ENCODE peak calls at places on chromosomes 6 and 20, in nine cellular contexts. X, S, J, N, E, H, Q, M and T are unnamed samples.

GRCh38 chr6:74073429-74073828 is 377.4 kb downstream of the CD109 start:
- DNase-seq in X (no peak), Q (peak), N (no peak), H (peak), S (peak), J (no peak), M (peak), E (no peak), T (peak)

GRCh38 chr6:4349931-4350330 is 214.6 kb upstream of the ECI2 start:
- DNase-seq in E (no peak), S (no peak), N (no peak), Q (no peak), X (no peak), M (no peak), H (no peak), J (no peak), T (no peak)

GRCh38 chr6:46963626-46964025 is 41.9 kb upstream of the ADGRF5 start:
- DNase-seq in J (no peak), X (no peak), S (peak), Q (peak), M (no peak), N (no peak), E (no peak), H (peak), T (no peak)

GRCh38 chr6:13663986-13664385 is 47.6 kb downstream of the RANBP9 start:
- DNase-seq in S (no peak), H (no peak), Q (no peak), X (no peak), E (no peak), J (no peak), M (no peak), N (no peak), T (no peak)

GRCh38 chr20:33022733-33023438 is 8.6 kb upstream of the BPIFB6 start:
- DNase-seq in Q (no peak), S (no peak), H (no peak), X (no peak), J (no peak), N (no peak), M (no peak), E (no peak), T (no peak)

GRCh38 chr6:6684365-6684833 is 95.9 kb downstream of the LY86 start:
- DNase-seq in H (no peak), S (no peak), E (no peak), M (no peak), N (peak), J (no peak), Q (no peak), X (no peak), T (no peak)

GRCh38 chr6:13474360-13474759 is 13.0 kb downstream of the GFOD1 start:
- DNase-seq in E (no peak), J (no peak), H (no peak), N (no peak), Q (no peak), M (peak), X (no peak), S (peak), T (peak)

GRCh38 chr6:161109366-161109765 is 117.8 kb downstream of the MAP3K4 start:
- DNase-seq in S (no peak), H (no peak), X (no peak), Q (no peak), J (no peak), E (no peak), M (no peak), N (no peak), T (no peak)

GRCh38 chr6:72522735-72523141 is 99.1 kb upstream of the KCNQ5 start:
- DNase-seq in J (no peak), X (peak), Q (no peak), M (peak), N (no peak), S (no peak), E (peak), H (no peak), T (no peak)

GRCh38 chr6:90184334-90185298 is 112.0 kb downstream of the BACH2 start:
- DNase-seq in N (no peak), H (no peak), M (peak), Q (no peak), J (no peak), S (no peak), E (no peak), X (no peak), T (peak)

GRCh38 chr6:139370707-139371345 is 3.6 kb downstream of the CITED2 start:
- DNase-seq in X (no peak), S (no peak), Q (peak), M (no peak), N (no peak), E (no peak), J (no peak), H (no peak), T (peak)

GRCh38 chr6:18439581-18439980 is 52.4 kb downstream of the RNF144B start:
- DNase-seq in X (no peak), M (no peak), S (no peak), H (no peak), E (no peak), J (no peak), Q (no peak), N (no peak), T (no peak)

GRCh38 chr20:38617011-38617829 is 15.6 kb downstream of the ARHGAP40 start:
- DNase-seq in E (no peak), N (no peak), J (no peak), M (peak), S (peak), H (peak), Q (no peak), X (no peak), T (peak)

GRCh38 chr20:35387334-35387733 is 24.4 kb downstream of the UQCC1 start:
- DNase-seq in X (no peak), Q (peak), M (peak), N (no peak), E (no peak), S (peak), J (no peak), H (peak), T (peak)